ENCODE peak calls at places on chromosome 12, in four cellular contexts. One of them, this sample, is unnamed.

GRCh38 chr12:58530421-58531067 is 389.8 kb downstream of the LRIG3 start:
- DNase-seq in CD4-positive, alpha-beta memory T cell: no peak
- DNase-seq in mesenchymal stem cell: peak; percentile 86
- DNase-seq in stomach: no peak
- DNase-seq in this sample: no peak

GRCh38 chr12:72315858-72316257 is 43.7 kb downstream of the TRHDE start:
- DNase-seq in CD4-positive, alpha-beta memory T cell: no peak
- DNase-seq in mesenchymal stem cell: no peak
- DNase-seq in stomach: no peak
- DNase-seq in this sample: no peak

GRCh38 chr12:123506059-123506842 is 27.3 kb downstream of the RILPL1 start:
- DNase-seq in CD4-positive, alpha-beta memory T cell: no peak
- DNase-seq in mesenchymal stem cell: no peak
- DNase-seq in stomach: no peak
- DNase-seq in this sample: no peak

GRCh38 chr12:70221626-70222025 is 21.6 kb upstream of the CNOT2 start:
- DNase-seq in CD4-positive, alpha-beta memory T cell: no peak
- DNase-seq in mesenchymal stem cell: no peak
- DNase-seq in stomach: no peak
- DNase-seq in this sample: no peak

GRCh38 chr12:121812320-121812871 is 8.6 kb downstream of the SETD1B start:
- DNase-seq in CD4-positive, alpha-beta memory T cell: no peak
- DNase-seq in mesenchymal stem cell: peak; percentile 83
- DNase-seq in stomach: peak; percentile 87
- DNase-seq in this sample: peak; percentile 57

GRCh38 chr12:75389061-75389460 is 1.8 kb upstream of the GLIPR1L2 start:
- DNase-seq in CD4-positive, alpha-beta memory T cell: no peak
- DNase-seq in mesenchymal stem cell: peak; percentile 36
- DNase-seq in stomach: no peak
- DNase-seq in this sample: no peak

GRCh38 chr12:62191747-62192485 is 68.3 kb upstream of the USP15 start:
- DNase-seq in CD4-positive, alpha-beta memory T cell: peak; percentile 7
- DNase-seq in mesenchymal stem cell: peak; percentile 44
- DNase-seq in stomach: no peak
- DNase-seq in this sample: peak; percentile 8

GRCh38 chr12:108482717-108483212 is 32.3 kb upstream of the FICD start:
- DNase-seq in CD4-positive, alpha-beta memory T cell: no peak
- DNase-seq in mesenchymal stem cell: no peak
- DNase-seq in stomach: no peak
- DNase-seq in this sample: no peak

GRCh38 chr12:125015680-125016310 is 22.4 kb downstream of the BRI3BP start:
- DNase-seq in CD4-positive, alpha-beta memory T cell: no peak
- DNase-seq in mesenchymal stem cell: no peak
- DNase-seq in stomach: no peak
- DNase-seq in this sample: no peak

GRCh38 chr12:72271741-72272661 is at the start of gene TRHDE:
- DNase-seq in CD4-positive, alpha-beta memory T cell: no peak
- DNase-seq in mesenchymal stem cell: peak; percentile 76
- DNase-seq in stomach: no peak
- DNase-seq in this sample: peak; percentile 69

GRCh38 chr12:60035835-60036234 is 440.0 kb downstream of the SLC16A7 start:
- DNase-seq in CD4-positive, alpha-beta memory T cell: no peak
- DNase-seq in mesenchymal stem cell: no peak
- DNase-seq in stomach: no peak
- DNase-seq in this sample: no peak

GRCh38 chr12:54040148-54040494 is 7.3 kb downstream of the HOXC5 start:
- DNase-seq in CD4-positive, alpha-beta memory T cell: no peak
- DNase-seq in mesenchymal stem cell: no peak
- DNase-seq in stomach: no peak
- DNase-seq in this sample: peak; percentile 51

GRCh38 chr12:14138495-14138894 is 157.1 kb upstream of the GRIN2B start:
- DNase-seq in CD4-positive, alpha-beta memory T cell: no peak
- DNase-seq in mesenchymal stem cell: no peak
- DNase-seq in stomach: no peak
- DNase-seq in this sample: no peak

GRCh38 chr12:90677552-90677951 is 277.4 kb downstream of the CCER1 start:
- DNase-seq in CD4-positive, alpha-beta memory T cell: no peak
- DNase-seq in mesenchymal stem cell: no peak
- DNase-seq in stomach: no peak
- DNase-seq in this sample: no peak

GRCh38 chr12:106188249-106188648 is 49.5 kb upstream of the NUAK1 start:
- DNase-seq in CD4-positive, alpha-beta memory T cell: no peak
- DNase-seq in mesenchymal stem cell: no peak
- DNase-seq in stomach: no peak
- DNase-seq in this sample: no peak

GRCh38 chr12:107903377-107904061 is 129.0 kb downstream of the ASCL4 start:
- DNase-seq in CD4-positive, alpha-beta memory T cell: no peak
- DNase-seq in mesenchymal stem cell: no peak
- DNase-seq in stomach: peak; percentile 76
- DNase-seq in this sample: peak; percentile 87

GRCh38 chr12:12819221-12819620 is 6.1 kb downstream of the DDX47 start:
- DNase-seq in CD4-positive, alpha-beta memory T cell: no peak
- DNase-seq in mesenchymal stem cell: no peak
- DNase-seq in stomach: no peak
- DNase-seq in this sample: no peak

GRCh38 chr12:75705749-75706719 is 194.6 kb upstream of the KRR1 start:
- DNase-seq in CD4-positive, alpha-beta memory T cell: no peak
- DNase-seq in mesenchymal stem cell: peak; percentile 98
- DNase-seq in stomach: no peak
- DNase-seq in this sample: no peak

GRCh38 chr12:117686911-117687377 is 281.8 kb downstream of the KSR2 start:
- DNase-seq in CD4-positive, alpha-beta memory T cell: no peak
- DNase-seq in mesenchymal stem cell: peak; percentile 93
- DNase-seq in stomach: no peak
- DNase-seq in this sample: no peak

GRCh38 chr12:51190820-51191219 is 17.9 kb upstream of the TFCP2 start:
- DNase-seq in CD4-positive, alpha-beta memory T cell: no peak
- DNase-seq in mesenchymal stem cell: no peak
- DNase-seq in stomach: no peak
- DNase-seq in this sample: no peak
- H3K4me1 ChIP-seq in CD4-positive, alpha-beta memory T cell: no peaks in the 10 kb centered on the region
- H3K4me1 ChIP-seq in mesenchymal stem cell: no peaks in the 10 kb centered on the region
- H3K4me1 ChIP-seq in stomach: no peaks in the 10 kb centered on the region
- H3K4me1 ChIP-seq in this sample: no peaks in the 10 kb centered on the region

DNA sequence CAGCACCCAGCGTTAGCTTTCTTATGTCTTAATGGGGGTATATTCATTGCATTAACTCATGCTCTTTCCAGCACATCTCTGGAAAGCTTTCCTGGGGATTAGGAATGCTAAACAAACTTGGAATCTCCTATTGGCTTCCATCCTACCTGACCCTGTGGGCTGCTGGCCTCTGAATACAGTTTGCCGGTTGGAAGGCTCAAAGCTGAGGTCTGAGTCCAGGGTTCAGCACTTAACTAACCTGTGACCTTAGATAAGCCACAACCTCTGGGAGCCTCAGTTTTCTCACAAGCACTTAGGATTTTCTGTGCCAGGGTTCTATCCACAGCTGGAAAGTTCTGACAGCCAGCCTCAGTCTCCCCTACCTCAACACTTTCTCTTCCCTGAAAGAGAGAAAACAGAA is 12.9 kb upstream of the RND1 start:
- DNase-seq in CD4-positive, alpha-beta memory T cell: no peak
- DNase-seq in mesenchymal stem cell: no peak
- DNase-seq in stomach: no peak
- DNase-seq in this sample: no peak
- H3K4me1 ChIP-seq in CD4-positive, alpha-beta memory T cell: no peaks in the 10 kb centered on the region
- H3K4me1 ChIP-seq in mesenchymal stem cell: peaks cover 5% of the 10 kb centered on the region
- H3K4me1 ChIP-seq in stomach: peaks cover 19% of the 10 kb centered on the region
- H3K4me1 ChIP-seq in this sample: peaks cover 10% of the 10 kb centered on the region

GRCh38 chr12:56631790-56632700 is 1.9 kb upstream of the BAZ2A start:
- DNase-seq in CD4-positive, alpha-beta memory T cell: peak; percentile 33
- DNase-seq in mesenchymal stem cell: peak; percentile 58
- DNase-seq in stomach: peak; percentile 82
- DNase-seq in this sample: peak; percentile 83

GRCh38 chr12:56629459-56630179 is 507 bp downstream of the BAZ2A start:
- DNase-seq in CD4-positive, alpha-beta memory T cell: peak; percentile 37
- DNase-seq in mesenchymal stem cell: peak; percentile 27
- DNase-seq in stomach: no peak
- DNase-seq in this sample: no peak

GRCh38 chr12:56630180-56630632 is at the start of gene BAZ2A:
- DNase-seq in CD4-positive, alpha-beta memory T cell: peak; percentile 83
- DNase-seq in mesenchymal stem cell: peak; percentile 86
- DNase-seq in stomach: peak; percentile 90
- DNase-seq in this sample: peak; percentile 80

GRCh38 chr12:56626691-56627090 is 3.4 kb downstream of the BAZ2A start:
- DNase-seq in CD4-positive, alpha-beta memory T cell: no peak
- DNase-seq in mesenchymal stem cell: no peak
- DNase-seq in stomach: no peak
- DNase-seq in this sample: no peak

DNA sequence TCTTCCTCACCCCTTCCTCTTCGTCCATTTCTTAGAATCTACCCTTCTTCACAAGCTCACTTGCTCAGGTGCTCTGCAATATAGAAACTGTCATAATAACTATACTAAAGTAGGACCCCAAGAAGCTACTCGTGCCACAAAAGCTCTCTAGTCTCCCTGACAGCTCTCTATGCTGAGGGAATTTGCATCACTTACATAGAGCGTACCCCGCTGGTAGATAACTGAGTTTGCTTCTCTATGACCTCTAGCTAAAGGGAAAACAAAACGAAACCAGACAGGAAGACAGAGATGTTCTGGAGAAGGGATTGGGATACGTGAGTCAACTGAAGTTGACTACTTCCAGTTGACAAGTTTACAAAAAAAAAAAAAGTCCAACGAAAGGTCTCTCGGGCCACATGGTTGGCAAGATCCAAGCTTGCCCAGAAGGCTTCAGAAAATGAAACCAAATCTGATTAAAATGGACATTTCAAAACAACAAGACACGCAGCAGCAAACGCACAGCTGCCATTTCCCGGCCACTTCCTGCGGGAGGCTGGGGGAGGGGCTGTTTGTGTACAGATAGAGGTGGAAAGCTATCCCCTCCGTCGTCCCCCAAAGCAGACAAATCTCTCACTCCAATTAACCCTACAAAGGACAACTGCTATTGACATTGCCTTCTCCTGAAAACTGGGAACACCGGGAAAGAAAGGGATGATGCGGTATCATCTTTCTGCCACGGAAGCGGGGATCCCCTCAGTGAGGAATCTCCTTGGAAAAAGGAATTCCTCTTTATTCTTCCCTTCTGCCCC is 1.3 kb downstream of the BAZ2A start:
- DNase-seq in CD4-positive, alpha-beta memory T cell: peak; percentile 71
- DNase-seq in mesenchymal stem cell: peak; percentile 91
- DNase-seq in stomach: peak; percentile 70
- DNase-seq in this sample: no peak
- H3K4me1 ChIP-seq in CD4-positive, alpha-beta memory T cell: peaks cover 81% of the 10 kb centered on the region
- H3K4me1 ChIP-seq in mesenchymal stem cell: peaks cover 25% of the 10 kb centered on the region
- H3K4me1 ChIP-seq in stomach: peaks cover 60% of the 10 kb centered on the region
- H3K4me1 ChIP-seq in this sample: peaks cover 24% of the 10 kb centered on the region

DNA sequence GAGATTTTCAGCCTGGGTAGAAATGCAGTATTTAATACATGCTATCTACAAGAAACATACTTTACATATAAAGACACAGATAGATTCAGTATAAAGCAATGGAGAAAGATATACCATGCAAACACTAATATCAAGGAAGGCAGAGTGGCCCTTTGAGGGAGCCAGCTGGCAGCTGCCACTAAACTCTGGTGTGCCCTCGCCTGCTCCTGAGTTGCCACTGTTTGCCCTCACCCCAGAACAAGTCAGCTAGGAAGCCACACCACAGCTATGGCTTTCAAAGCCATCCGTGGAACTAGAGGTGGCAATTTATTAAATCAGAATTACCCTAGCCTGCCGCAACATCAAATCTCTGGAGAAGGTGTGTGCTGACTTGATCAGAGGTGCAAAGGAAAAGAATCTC is 18.3 kb downstream of the PXN start:
- DNase-seq in CD4-positive, alpha-beta memory T cell: no peak
- DNase-seq in mesenchymal stem cell: no peak
- DNase-seq in stomach: peak; percentile 51
- DNase-seq in this sample: no peak
- H3K4me1 ChIP-seq in CD4-positive, alpha-beta memory T cell: peaks cover 85% of the 10 kb centered on the region
- H3K4me1 ChIP-seq in mesenchymal stem cell: peaks cover 34% of the 10 kb centered on the region
- H3K4me1 ChIP-seq in stomach: peaks cover 51% of the 10 kb centered on the region
- H3K4me1 ChIP-seq in this sample: no peaks in the 10 kb centered on the region

GRCh38 chr12:84113666-84114065 is 798.9 kb downstream of the SLC6A15 start:
- DNase-seq in CD4-positive, alpha-beta memory T cell: no peak
- DNase-seq in mesenchymal stem cell: no peak
- DNase-seq in stomach: no peak
- DNase-seq in this sample: no peak

DNA sequence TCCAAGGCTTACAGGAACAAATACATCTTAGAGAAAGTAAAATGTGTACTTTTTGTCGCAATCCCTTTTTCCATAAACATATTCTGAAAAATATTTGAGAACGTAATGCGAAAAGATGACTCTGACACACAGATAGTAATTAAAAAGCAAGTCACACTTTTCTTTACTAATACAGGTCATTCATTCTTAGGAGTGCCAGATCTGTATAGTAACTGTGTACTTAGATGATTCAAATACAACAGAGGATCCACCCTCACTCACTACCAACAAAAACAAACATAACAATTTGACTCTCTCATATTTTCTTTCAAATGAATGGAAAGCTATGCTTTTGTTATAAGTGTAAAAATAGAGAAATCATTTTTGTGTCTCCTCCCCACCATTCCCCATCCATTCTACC is 795.4 kb downstream of the SLC6A15 start:
- DNase-seq in CD4-positive, alpha-beta memory T cell: no peak
- DNase-seq in mesenchymal stem cell: no peak
- DNase-seq in stomach: no peak
- DNase-seq in this sample: no peak
- H3K4me1 ChIP-seq in CD4-positive, alpha-beta memory T cell: no peaks in the 10 kb centered on the region
- H3K4me1 ChIP-seq in mesenchymal stem cell: no peaks in the 10 kb centered on the region
- H3K4me1 ChIP-seq in stomach: no peaks in the 10 kb centered on the region
- H3K4me1 ChIP-seq in this sample: no peaks in the 10 kb centered on the region

This sample was measured in HAP-1.